ENCODE peak calls at places on chromosomes 7 and 10, in five cellular contexts. N is hepatocyte, P is hepatic stellate cell, R is EH, G is HFFc6. K is an unnamed sample.

GRCh38 chr10:122466866-122467470 is 5.6 kb downstream of the HTRA1 start:
- DNase-seq in P (no peak), R (no peak), G (no peak), N (no peak), K (no peak)

GRCh38 chr10:33235951-33236350 is 98.5 kb downstream of the NRP1 start:
- DNase-seq in N (no peak), P (no peak), R (no peak), G (no peak), K (peak)

GRCh38 chr7:146249272-146249671 is 132.7 kb downstream of the CNTNAP2 start:
- DNase-seq in R (no peak), N (no peak), G (no peak), P (no peak), K (no peak)

GRCh38 chr7:159067870-159068787 is 76.5 kb downstream of the VIPR2 start:
- DNase-seq in G (no peak), N (no peak), R (no peak), P (peak), K (no peak)

GRCh38 chr7:92916751-92917369 is 80.5 kb upstream of the CDK6 start:
- DNase-seq in G (peak), R (peak), N (no peak), P (no peak), K (peak)

GRCh38 chr10:21355591-21356011 is 169.9 kb downstream of the SKIDA1 start:
- DNase-seq in G (peak), P (no peak), N (no peak), R (peak), K (peak)

GRCh38 chr7:147990079-147990478 is 600.5 kb upstream of the C7orf33 start:
- DNase-seq in R (no peak), G (no peak), N (no peak), P (no peak), K (no peak)

GRCh38 chr10:93064874-93065660 is 4.5 kb downstream of the CYP26C1 start:
- DNase-seq in N (no peak), R (no peak), G (no peak), P (no peak), K (no peak)

GRCh38 chr10:12668634-12669033 is 319.3 kb downstream of the CAMK1D start:
- DNase-seq in G (no peak), R (no peak), N (no peak), P (no peak), K (no peak)

GRCh38 chr10:21516270-21517131 is 9.0 kb downstream of the SKIDA1 start:
- DNase-seq in G (no peak), N (peak), R (peak), P (peak), K (peak)

GRCh38 chr7:127366680-127367079 is 25.8 kb downstream of the ZNF800 start:
- DNase-seq in P (no peak), R (no peak), N (no peak), G (no peak), K (no peak)

GRCh38 chr7:140525741-140526140 is 46.4 kb upstream of the MKRN1 start:
- DNase-seq in G (no peak), R (peak), P (no peak), N (no peak), K (no peak)

GRCh38 chr10:35607475-35608316 is 2.6 kb downstream of the GJD4 start:
- DNase-seq in N (no peak), G (no peak), R (peak), P (peak), K (no peak)

GRCh38 chr7:48964074-48964473 is 39.7 kb downstream of the CDC14C start:
- DNase-seq in N (no peak), P (no peak), G (no peak), R (no peak), K (no peak)